ENCODE peak calls at places on chromosomes 2 and 18, in seven cellular contexts. S, U, A, B, O, P and H are unnamed samples. For H3K4me1, the result is how much of the 10 kb centered on the place peaks cover.

GRCh38 chr2:67626076-67626475 is 228.9 kb downstream of the ETAA1 start:
- DNase-seq in A (no peak), B (no peak), O (no peak), P (no peak), U (no peak), S (no peak), H (no peak)

GRCh38 chr2:156331572-156332451 is 709 bp downstream of the NR4A2 start:
- DNase-seq in P (peak), U (peak), S (peak), A (peak), B (peak), O (peak), H (peak)

GRCh38 chr2:109710505-109711229 is 83.4 kb upstream of the RGPD5 start:
- DNase-seq in A (peak), S (no peak), O (no peak), P (no peak), B (no peak), U (no peak), H (no peak)

GRCh38 chr2:120485096-120485495 is 139.2 kb downstream of the INHBB start:
- DNase-seq in S (peak), P (no peak), O (no peak), U (peak), B (no peak), A (no peak), H (no peak)

GRCh38 chr18:33596178-33596854 is 18.3 kb downstream of the ASXL3 start:
- DNase-seq in B (no peak), U (no peak), P (no peak), O (no peak), A (no peak), S (no peak), H (no peak)

GRCh38 chr2:23649819-23650218 is 264.8 kb downstream of the KLHL29 start:
- DNase-seq in P (no peak), U (no peak), A (no peak), B (no peak), S (no peak), O (no peak), H (no peak)

GRCh38 chr2:236887519-236887918 is 198.2 kb upstream of the COPS8 start:
- DNase-seq in S (no peak), A (no peak), U (no peak), B (no peak), O (no peak), P (no peak), H (no peak)

GRCh38 chr2:96869281-96869823 is 528 bp downstream of the SEMA4C start:
- DNase-seq in O (peak), P (peak), A (no peak), S (peak), B (no peak), U (peak), H (no peak)

GRCh38 chr2:109064660-109065306 is 64.2 kb upstream of the SH3RF3 start:
- DNase-seq in P (no peak), U (no peak), B (no peak), A (no peak), S (no peak), O (no peak), H (no peak)

GRCh38 chr2:176668879-176669395 is 399.7 kb downstream of the MTX2 start:
- DNase-seq in U (no peak), S (no peak), O (no peak), B (no peak), A (no peak), P (no peak), H (no peak)

GRCh38 chr18:9135912-9136314 is 668 bp upstream of the ANKRD12 start:
- DNase-seq in A (peak), U (no peak), P (no peak), O (peak), B (no peak), S (no peak), H (peak)

GRCh38 chr2:204225633-204226032 is 289.1 kb downstream of the ICOS start:
- DNase-seq in O (no peak), P (no peak), A (no peak), B (no peak), U (no peak), S (no peak), H (no peak)

GRCh38 chr2:173982918-173983317 is 17.7 kb upstream of the SP3 start:
- DNase-seq in B (no peak), O (no peak), A (no peak), U (no peak), P (no peak), S (no peak), H (no peak)

GRCh38 chr2:44392338-44392943 is 30.7 kb downstream of the CAMKMT start:
- DNase-seq in B (peak), S (no peak), A (no peak), P (no peak), U (peak), O (peak), H (no peak)

GRCh38 chr18:3246636-3247242 is 862 bp upstream of the MYL12A start:
- DNase-seq in B (peak), P (no peak), S (peak), U (no peak), A (no peak), O (peak), H (peak)

GRCh38 chr2:25341753-25342371 is at the start of gene DNMT3A:
- DNase-seq in S (peak), B (peak), P (peak), O (peak), A (peak), U (peak), H (peak)

GRCh38 chr2:33317369-33318015 is 159.0 kb upstream of the RASGRP3 start:
- DNase-seq in S (no peak), O (no peak), A (no peak), B (no peak), U (no peak), P (no peak), H (no peak)

GRCh38 chr2:157900684-157901083 is 24.6 kb upstream of the ACVR1 start:
- DNase-seq in A (no peak), U (no peak), S (no peak), B (no peak), O (no peak), P (no peak), H (no peak)

GRCh38 chr2:39468574-39469331 is 31.7 kb upstream of the MAP4K3 start:
- DNase-seq in P (no peak), B (no peak), U (no peak), S (no peak), A (no peak), O (no peak), H (no peak)

GRCh38 chr2:133817680-133818566 is 249.7 kb upstream of the NCKAP5 start:
- DNase-seq in P (no peak), B (no peak), A (no peak), S (no peak), U (no peak), O (no peak), H (no peak)

GRCh38 chr2:167944825-167945659 is 302.4 kb downstream of the STK39 start:
- DNase-seq in A (no peak), O (no peak), U (no peak), S (no peak), B (no peak), P (no peak), H (no peak)

GRCh38 chr2:23434721-23435121 is 49.7 kb downstream of the KLHL29 start:
- DNase-seq in B (no peak), P (no peak), U (peak), S (no peak), A (no peak), O (no peak), H (no peak)

GRCh38 chr18:27674411-27674810 is 489.3 kb upstream of the CHST9 start:
- DNase-seq in A (no peak), O (no peak), U (no peak), B (no peak), S (no peak), P (no peak), H (no peak)

GRCh38 chr2:21422050-21422449 is 298.3 kb downstream of the TDRD15 start:
- DNase-seq in O (peak), S (peak), U (no peak), P (no peak), A (peak), B (no peak), H (no peak)
- TF ChIP-seq CTCF in O (no peak), S (peak), U (no peak), P (peak), A (peak), B (no peak), H (no peak)

GRCh38 chr2:62747876-62748275 is 42.4 kb downstream of the EHBP1 start:
- DNase-seq in B (no peak), U (no peak), O (no peak), A (no peak), S (no peak), P (no peak), H (no peak)
- H3K27ac ChIP-seq in B (no peak), U (peak), O (no peak), A (no peak), S (no peak), P (no peak), H (no peak)

DNA sequence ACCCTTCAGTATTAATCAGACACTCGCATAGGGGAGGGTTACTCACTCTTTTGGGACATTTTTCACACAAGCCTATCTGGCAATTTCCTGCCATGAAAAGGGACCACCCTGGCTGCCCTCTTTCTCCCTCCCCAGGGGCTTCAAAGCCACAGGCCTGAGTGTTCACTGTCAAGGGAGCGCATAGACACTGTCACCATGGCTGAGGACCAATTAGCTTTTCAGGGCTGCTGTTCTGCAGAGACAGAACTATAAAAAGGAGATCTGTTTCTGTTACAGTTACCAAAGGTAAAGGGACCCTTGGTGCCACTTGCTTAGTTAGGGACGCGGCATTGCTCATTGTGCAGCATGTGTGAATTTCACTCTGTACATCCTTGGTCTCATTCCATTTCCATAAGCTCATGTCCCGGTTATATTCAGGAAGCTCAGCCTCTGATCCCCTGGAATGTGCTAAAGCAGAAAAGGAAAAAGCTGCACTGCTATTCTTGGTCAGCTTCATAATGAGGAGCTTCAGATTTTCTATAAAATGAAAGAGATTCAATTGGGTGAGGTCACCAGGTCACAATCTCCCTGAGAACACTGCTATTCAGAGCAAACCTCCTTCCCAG is 55.5 kb upstream of the RNF152 start:
- DNase-seq in U (no peak), O (no peak), P (no peak), A (no peak), S (no peak), B (no peak), H (no peak)
- H3K4me1 ChIP-seq in U (under half), O (under half), P (under half), A (under half), S (under half), B (under half), H (under half)

DNA sequence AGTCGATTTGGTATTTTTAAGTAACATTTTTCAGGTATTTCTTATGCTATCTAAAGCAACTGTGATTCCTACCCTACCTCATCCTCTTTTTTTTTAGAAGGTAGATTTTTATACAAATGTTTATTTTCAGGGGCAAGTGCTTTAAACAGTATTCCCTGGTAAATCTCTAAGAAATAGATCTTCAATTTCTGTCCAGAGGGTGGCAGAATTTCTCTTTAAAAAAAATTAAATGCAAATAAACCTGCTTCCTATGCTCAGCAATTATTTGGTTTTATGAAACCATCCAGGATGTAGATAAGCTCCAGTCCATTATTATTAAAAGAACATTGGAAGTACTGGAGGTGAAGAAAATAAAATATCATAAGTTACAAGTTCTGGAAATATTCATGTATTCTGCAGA is 191.9 kb downstream of the MYO3B start:
- DNase-seq in O (no peak), U (no peak), B (no peak), A (no peak), S (no peak), P (no peak), H (no peak)
- TF ChIP-seq CTCF in O (no peak), U (peak), B (no peak), A (peak), S (no peak), P (peak), H (peak)

GRCh38 chr2:38138996-38139395 is 63.0 kb upstream of the CYP1B1 start:
- DNase-seq in U (no peak), O (no peak), P (no peak), S (no peak), B (no peak), A (no peak), H (no peak)
- H3K27ac ChIP-seq in U (no peak), O (no peak), P (no peak), S (no peak), B (no peak), A (no peak), H (no peak)